ENCODE peak calls at places on chromosomes 6 and 20, in ten cellular contexts. Z is CD8-positive, alpha-beta T cell; O is stimulated activated naive CD8-positive, alpha-beta T cell treated with anti-CD3 and anti-CD28 coated beads, Interleukin-15, Interleukin-2, amounts not matched to agents 100 U/mL and 50 U/mL, for 24 hours; G is T-helper 1 cell; F is GM23248; S is anterior cingulate cortex; J is NCI-H345; E is RCC 7860; Y is NCI-H774; R is fibroblast of mammary gland. W is an unnamed sample.

GRCh38 chr20:26276811-26277210 is 580.2 kb upstream of the ZNF337 start:
- DNase-seq in J (no peak), S (peak), E (no peak), R (no peak), Y (no peak), G (no peak), Z (no peak), F (peak), O (no peak), W (no peak)

GRCh38 chr6:31701666-31702420 is 1.3 kb downstream of the ABHD16A start:
- DNase-seq in J (no peak), Y (peak), O (no peak), S (no peak), R (peak), G (no peak), E (no peak), F (peak), Z (no peak), W (no peak)

GRCh38 chr6:26271640-26272090 is 93.3 kb upstream of the BTN3A2 start:
- DNase-seq in F (no peak), S (no peak), E (no peak), Z (no peak), J (no peak), Y (no peak), G (no peak), O (no peak), R (no peak), W (no peak)

GRCh38 chr6:41073968-41074691 is 1.4 kb downstream of the NFYA start:
- DNase-seq in J (no peak), Z (no peak), R (peak), G (no peak), E (no peak), Y (no peak), O (no peak), S (no peak), F (peak), W (no peak)

GRCh38 chr6:125942677-125943527 is 13.7 kb upstream of the HINT3 start:
- DNase-seq in Z (no peak), G (no peak), S (no peak), F (peak), J (no peak), Y (no peak), E (no peak), R (no peak), O (no peak), W (no peak)

GRCh38 chr6:25601797-25602679 is 50.0 kb upstream of the SCGN start:
- DNase-seq in S (no peak), F (peak), E (peak), J (peak), O (no peak), R (peak), Z (no peak), Y (peak), G (no peak), W (no peak)

GRCh38 chr6:77368660-77369313 is 94.5 kb downstream of the HTR1B start:
- DNase-seq in F (peak), E (no peak), J (no peak), O (no peak), Y (peak), G (no peak), Z (no peak), R (peak), S (no peak), W (no peak)

GRCh38 chr6:105757512-105758200 is 328.5 kb upstream of the PRDM1 start:
- DNase-seq in O (no peak), S (no peak), G (no peak), Y (peak), R (no peak), E (no peak), J (peak), Z (no peak), F (no peak), W (no peak)

GRCh38 chr6:169665289-169665688 is 36.5 kb downstream of the WDR27 start:
- DNase-seq in F (no peak), Z (no peak), R (no peak), J (peak), Y (peak), S (no peak), O (no peak), G (no peak), E (no peak), W (no peak)